ENCODE peak calls at places on chromosomes 7 and 10, in five cellular contexts. One of them, this sample, is unnamed.

GRCh38 chr10:17425584-17426262 is 28.7 kb downstream of the ST8SIA6 start:
- DNase-seq in endothelial cell: no peak
- DNase-seq in PC-9: no peak
- DNase-seq in OCI-LY7: no peak
- DNase-seq in SK-N-SH: no peak
- DNase-seq in this sample: peak

GRCh38 chr10:484441-484924 is 205.0 kb downstream of the DIP2C start:
- DNase-seq in endothelial cell: no peak
- DNase-seq in PC-9: no peak
- DNase-seq in SK-N-SH: no peak
- DNase-seq in OCI-LY7: peak
- DNase-seq in this sample: peak

GRCh38 chr7:136857573-136857972 is 10.9 kb upstream of the CHRM2 start:
- DNase-seq in SK-N-SH: no peak
- DNase-seq in PC-9: no peak
- DNase-seq in endothelial cell: no peak
- DNase-seq in OCI-LY7: no peak
- DNase-seq in this sample: no peak

GRCh38 chr7:128427289-128427891 is 17.6 kb upstream of the IMPDH1 start:
- DNase-seq in SK-N-SH: peak
- DNase-seq in OCI-LY7: peak
- DNase-seq in PC-9: peak
- DNase-seq in endothelial cell: peak
- DNase-seq in this sample: peak

GRCh38 chr10:116767235-116767634 is 24.9 kb upstream of the HSPA12A start:
- DNase-seq in OCI-LY7: no peak
- DNase-seq in endothelial cell: no peak
- DNase-seq in PC-9: no peak
- DNase-seq in SK-N-SH: no peak
- DNase-seq in this sample: no peak

GRCh38 chr10:15385552-15386455 is 14.7 kb upstream of the FAM171A1 start:
- DNase-seq in SK-N-SH: no peak
- DNase-seq in OCI-LY7: no peak
- DNase-seq in PC-9: no peak
- DNase-seq in endothelial cell: no peak
- DNase-seq in this sample: no peak

GRCh38 chr7:45658716-45659495 is 84.7 kb downstream of the ADCY1 start:
- DNase-seq in OCI-LY7: no peak
- DNase-seq in endothelial cell: no peak
- DNase-seq in SK-N-SH: no peak
- DNase-seq in PC-9: no peak
- DNase-seq in this sample: no peak

GRCh38 chr10:73110345-73110849 is at the start of gene NUDT13:
- DNase-seq in endothelial cell: peak
- DNase-seq in OCI-LY7: no peak
- DNase-seq in SK-N-SH: peak
- DNase-seq in PC-9: peak
- DNase-seq in this sample: peak

GRCh38 chr10:50554381-50554994 is 69.3 kb downstream of the SGMS1 start:
- DNase-seq in endothelial cell: no peak
- DNase-seq in SK-N-SH: no peak
- DNase-seq in OCI-LY7: no peak
- DNase-seq in PC-9: no peak
- DNase-seq in this sample: no peak

GRCh38 chr7:150986556-150986955 is 4.3 kb upstream of the NOS3 start:
- DNase-seq in SK-N-SH: peak
- DNase-seq in PC-9: no peak
- DNase-seq in OCI-LY7: no peak
- DNase-seq in endothelial cell: no peak
- DNase-seq in this sample: no peak

GRCh38 chr10:46530249-46531186 is 25.9 kb downstream of the GPRIN2 start:
- DNase-seq in OCI-LY7: no peak
- DNase-seq in SK-N-SH: no peak
- DNase-seq in endothelial cell: no peak
- DNase-seq in PC-9: no peak
- DNase-seq in this sample: no peak

GRCh38 chr10:89633484-89633883 is 11.6 kb downstream of the PANK1 start:
- DNase-seq in SK-N-SH: no peak
- DNase-seq in OCI-LY7: no peak
- DNase-seq in endothelial cell: no peak
- DNase-seq in PC-9: peak
- DNase-seq in this sample: no peak

GRCh38 chr10:31129261-31129660 is 97.6 kb upstream of the ZNF438 start:
- DNase-seq in endothelial cell: no peak
- DNase-seq in SK-N-SH: no peak
- DNase-seq in PC-9: no peak
- DNase-seq in OCI-LY7: no peak
- DNase-seq in this sample: no peak

GRCh38 chr10:33291053-33291592 is 43.3 kb downstream of the NRP1 start:
- DNase-seq in OCI-LY7: no peak
- DNase-seq in endothelial cell: no peak
- DNase-seq in SK-N-SH: no peak
- DNase-seq in PC-9: peak
- DNase-seq in this sample: no peak

GRCh38 chr7:44279731-44280505 is 45.5 kb downstream of the CAMK2B start:
- DNase-seq in endothelial cell: no peak
- DNase-seq in SK-N-SH: peak
- DNase-seq in OCI-LY7: no peak
- DNase-seq in PC-9: no peak
- DNase-seq in this sample: no peak

GRCh38 chr7:68485253-68485914 is 1112.9 kb upstream of the AUTS2 start:
- DNase-seq in OCI-LY7: no peak
- DNase-seq in endothelial cell: no peak
- DNase-seq in SK-N-SH: no peak
- DNase-seq in PC-9: no peak
- DNase-seq in this sample: no peak

GRCh38 chr10:8544057-8544380 is 489.5 kb downstream of the GATA3 start:
- DNase-seq in endothelial cell: no peak
- DNase-seq in SK-N-SH: no peak
- DNase-seq in OCI-LY7: no peak
- DNase-seq in PC-9: peak
- DNase-seq in this sample: no peak

GRCh38 chr10:50968386-50969091 is 83.1 kb upstream of the A1CF start:
- DNase-seq in SK-N-SH: no peak
- DNase-seq in PC-9: no peak
- DNase-seq in OCI-LY7: no peak
- DNase-seq in endothelial cell: no peak
- DNase-seq in this sample: no peak

GRCh38 chr10:103265712-103266329 is 11.1 kb upstream of the INA start:
- DNase-seq in OCI-LY7: peak
- DNase-seq in PC-9: no peak
- DNase-seq in endothelial cell: peak
- DNase-seq in SK-N-SH: no peak
- DNase-seq in this sample: peak

GRCh38 chr7:44261239-44261638 is 60.5 kb downstream of the YKT6 start:
- DNase-seq in OCI-LY7: peak
- DNase-seq in endothelial cell: no peak
- DNase-seq in SK-N-SH: no peak
- DNase-seq in PC-9: no peak
- DNase-seq in this sample: peak

GRCh38 chr10:86968271-86968993 is at the start of gene ADIRF:
- DNase-seq in SK-N-SH: no peak
- DNase-seq in endothelial cell: no peak
- DNase-seq in PC-9: peak
- DNase-seq in OCI-LY7: no peak
- DNase-seq in this sample: no peak

GRCh38 chr10:70684374-70684773 is 12.1 kb downstream of the ADAMTS14 start:
- DNase-seq in OCI-LY7: no peak
- DNase-seq in PC-9: no peak
- DNase-seq in SK-N-SH: no peak
- DNase-seq in endothelial cell: no peak
- DNase-seq in this sample: no peak

GRCh38 chr7:4108951-4109350 is 573.1 kb upstream of the FOXK1 start:
- DNase-seq in PC-9: no peak
- DNase-seq in SK-N-SH: no peak
- DNase-seq in OCI-LY7: no peak
- DNase-seq in endothelial cell: no peak
- DNase-seq in this sample: no peak

GRCh38 chr7:116582806-116583444 is 58.1 kb downstream of the CAV1 start:
- DNase-seq in PC-9: no peak
- DNase-seq in endothelial cell: no peak
- DNase-seq in SK-N-SH: no peak
- DNase-seq in OCI-LY7: no peak
- DNase-seq in this sample: peak

GRCh38 chr10:84405662-84406061 is 77.3 kb downstream of the CCSER2 start:
- DNase-seq in SK-N-SH: no peak
- DNase-seq in PC-9: no peak
- DNase-seq in endothelial cell: no peak
- DNase-seq in OCI-LY7: no peak
- DNase-seq in this sample: no peak
- TF ChIP-seq CTCF in SK-N-SH: no peak
- TF ChIP-seq CTCF in PC-9: no peak
- TF ChIP-seq CTCF in endothelial cell: no peak
- TF ChIP-seq CTCF in OCI-LY7: no peak
- TF ChIP-seq CTCF in this sample: no peak

GRCh38 chr7:140005754-140006503 is 56.8 kb downstream of the PARP12 start:
- DNase-seq in OCI-LY7: no peak
- DNase-seq in endothelial cell: peak
- DNase-seq in SK-N-SH: no peak
- DNase-seq in PC-9: no peak
- DNase-seq in this sample: no peak
- TF ChIP-seq CTCF in OCI-LY7: peak
- TF ChIP-seq CTCF in endothelial cell: no peak
- TF ChIP-seq CTCF in SK-N-SH: peak
- TF ChIP-seq CTCF in PC-9: peak
- TF ChIP-seq CTCF in this sample: no peak

GRCh38 chr10:125521721-125522680 is 161.0 kb downstream of the TEX36 start:
- DNase-seq in PC-9: no peak
- DNase-seq in endothelial cell: peak
- DNase-seq in OCI-LY7: peak
- DNase-seq in SK-N-SH: peak
- DNase-seq in this sample: peak
- TF ChIP-seq CTCF in PC-9: peak
- TF ChIP-seq CTCF in endothelial cell: peak
- TF ChIP-seq CTCF in OCI-LY7: peak
- TF ChIP-seq CTCF in SK-N-SH: peak
- TF ChIP-seq CTCF in this sample: peak

GRCh38 chr7:34430456-34430855 is 227.6 kb upstream of the NPSR1 start:
- DNase-seq in PC-9: no peak
- DNase-seq in endothelial cell: peak
- DNase-seq in OCI-LY7: no peak
- DNase-seq in SK-N-SH: peak
- DNase-seq in this sample: peak
- TF ChIP-seq CTCF in PC-9: peak
- TF ChIP-seq CTCF in endothelial cell: peak
- TF ChIP-seq CTCF in OCI-LY7: peak
- TF ChIP-seq CTCF in SK-N-SH: peak
- TF ChIP-seq CTCF in this sample: no peak

GRCh38 chr10:57579926-57580325 is 687.8 kb downstream of the IPMK start:
- DNase-seq in SK-N-SH: peak
- DNase-seq in OCI-LY7: peak
- DNase-seq in endothelial cell: peak
- DNase-seq in PC-9: no peak
- DNase-seq in this sample: no peak
- TF ChIP-seq CTCF in SK-N-SH: peak
- TF ChIP-seq CTCF in OCI-LY7: peak
- TF ChIP-seq CTCF in endothelial cell: peak
- TF ChIP-seq CTCF in PC-9: peak
- TF ChIP-seq CTCF in this sample: no peak

GRCh38 chr7:41942468-41943097 is 239.7 kb upstream of the INHBA start:
- DNase-seq in PC-9: no peak
- DNase-seq in endothelial cell: no peak
- DNase-seq in OCI-LY7: no peak
- DNase-seq in SK-N-SH: no peak
- DNase-seq in this sample: no peak
- TF ChIP-seq CTCF in PC-9: no peak
- TF ChIP-seq CTCF in endothelial cell: no peak
- TF ChIP-seq CTCF in OCI-LY7: no peak
- TF ChIP-seq CTCF in SK-N-SH: no peak
- TF ChIP-seq CTCF in this sample: no peak

GRCh38 chr10:22103701-22104100 is 100.2 kb upstream of the DNAJC1 start:
- DNase-seq in PC-9: no peak
- DNase-seq in endothelial cell: no peak
- DNase-seq in OCI-LY7: peak
- DNase-seq in SK-N-SH: peak
- DNase-seq in this sample: no peak
- TF ChIP-seq CTCF in PC-9: peak
- TF ChIP-seq CTCF in endothelial cell: no peak
- TF ChIP-seq CTCF in OCI-LY7: peak
- TF ChIP-seq CTCF in SK-N-SH: peak
- TF ChIP-seq CTCF in this sample: peak

GRCh38 chr7:142668495-142668894 is 80.8 kb upstream of the PRSS1 start:
- DNase-seq in OCI-LY7: peak
- DNase-seq in PC-9: no peak
- DNase-seq in endothelial cell: no peak
- DNase-seq in SK-N-SH: no peak
- DNase-seq in this sample: no peak

GRCh38 chr7:142670504-142670903 is 78.8 kb upstream of the PRSS1 start:
- DNase-seq in PC-9: no peak
- DNase-seq in OCI-LY7: no peak
- DNase-seq in endothelial cell: no peak
- DNase-seq in SK-N-SH: no peak
- DNase-seq in this sample: no peak

GRCh38 chr7:142671506-142671905 is 77.8 kb upstream of the PRSS1 start:
- DNase-seq in endothelial cell: no peak
- DNase-seq in PC-9: no peak
- DNase-seq in OCI-LY7: peak
- DNase-seq in SK-N-SH: no peak
- DNase-seq in this sample: no peak

GRCh38 chr7:142669074-142669654 is 80.1 kb upstream of the PRSS1 start:
- DNase-seq in OCI-LY7: peak
- DNase-seq in SK-N-SH: peak
- DNase-seq in PC-9: no peak
- DNase-seq in endothelial cell: no peak
- DNase-seq in this sample: no peak
- TF ChIP-seq CTCF in OCI-LY7: peak
- TF ChIP-seq CTCF in SK-N-SH: peak
- TF ChIP-seq CTCF in PC-9: peak
- TF ChIP-seq CTCF in endothelial cell: peak
- TF ChIP-seq CTCF in this sample: peak

GRCh38 chr10:131162211-131162610 is 149.3 kb downstream of the TCERG1L start:
- DNase-seq in OCI-LY7: no peak
- DNase-seq in SK-N-SH: no peak
- DNase-seq in endothelial cell: no peak
- DNase-seq in PC-9: no peak
- DNase-seq in this sample: no peak
- TF ChIP-seq CTCF in OCI-LY7: no peak
- TF ChIP-seq CTCF in SK-N-SH: no peak
- TF ChIP-seq CTCF in endothelial cell: no peak
- TF ChIP-seq CTCF in PC-9: no peak
- TF ChIP-seq CTCF in this sample: no peak

This sample was measured in activated CD8-positive, alpha-beta T cell treated with anti-CD3 and anti-CD28 coated beads for 36 hours.